ENCODE peak calls at places on chromosome 3, in five cellular contexts. A is neuronal stem cell, O is PC-3, X is IMR-90, E is neural progenitor cell. Y is an unnamed sample. For H3K4me1 and H3K36me3, the result is how much of the 10 kb centered on the place peaks cover.

GRCh38 chr3:23183731-23184130 is 19.4 kb upstream of the UBE2E2 start:
- DNase-seq in A (peak), O (peak), X (peak), E (peak), Y (peak)

GRCh38 chr3:30728143-30728542 is 121.7 kb downstream of the TGFBR2 start:
- DNase-seq in A (no peak), O (no peak), X (no peak), E (no peak), Y (no peak)

GRCh38 chr3:9715764-9716437 is 12.3 kb downstream of the CPNE9 start:
- DNase-seq in A (no peak), O (peak), X (peak), E (peak), Y (peak)

GRCh38 chr3:37237252-37237651 is 62.9 kb upstream of the LRRFIP2 start:
- DNase-seq in A (no peak), O (peak), X (peak), E (no peak), Y (no peak)

GRCh38 chr3:149080699-149081091 is 5.6 kb downstream of the HLTF start:
- DNase-seq in A (no peak), O (peak), X (peak), E (no peak), Y (peak)

GRCh38 chr3:96814581-96815567 is at the start of gene EPHA6:
- DNase-seq in A (no peak), O (no peak), X (no peak), E (peak), Y (peak)

GRCh38 chr3:155093261-155093660 is 13.1 kb downstream of the MME start:
- DNase-seq in A (no peak), O (no peak), X (no peak), E (no peak), Y (no peak)

GRCh38 chr3:78988324-78988723 is 779.5 kb downstream of the ROBO1 start:
- DNase-seq in A (no peak), O (peak), X (peak), E (no peak), Y (peak)

GRCh38 chr3:46979958-46980497 is 562 bp downstream of the NBEAL2 start:
- DNase-seq in A (no peak), O (no peak), X (no peak), E (no peak), Y (peak)

GRCh38 chr3:79767194-79767952 is 425 bp downstream of the ROBO1 start:
- DNase-seq in A (peak), O (peak), X (no peak), E (peak), Y (peak)

GRCh38 chr3:47414666-47415587 is 34.1 kb downstream of the PTPN23 start:
- DNase-seq in A (no peak), O (no peak), X (no peak), E (no peak), Y (no peak)

GRCh38 chr3:29137601-29138000 is 143.3 kb upstream of the RBMS3 start:
- DNase-seq in A (no peak), O (peak), X (no peak), E (no peak), Y (no peak)

GRCh38 chr3:61417352-61417751 is 144.0 kb upstream of the PTPRG start:
- DNase-seq in A (no peak), O (no peak), X (no peak), E (no peak), Y (peak)

GRCh38 chr3:9915252-9916141 is 1.4 kb upstream of the IL17RC start:
- DNase-seq in A (no peak), O (peak), X (peak), E (peak), Y (peak)

GRCh38 chr3:24046214-24046613 is 101.1 kb downstream of the NR1D2 start:
- DNase-seq in A (no peak), O (no peak), X (no peak), E (no peak), Y (no peak)

GRCh38 chr3:12963184-12963868 is 109.9 kb downstream of the IQSEC1 start:
- DNase-seq in A (no peak), O (no peak), X (no peak), E (no peak), Y (no peak)

GRCh38 chr3:133894334-133895207 is 1.1 kb downstream of the RAB6B start:
- DNase-seq in A (no peak), O (no peak), X (no peak), E (peak), Y (no peak)

GRCh38 chr3:174329321-174329720 is 529.8 kb upstream of the NAALADL2 start:
- DNase-seq in A (no peak), O (peak), X (peak), E (no peak), Y (peak)

GRCh38 chr3:46670000-46670890 is 23.2 kb downstream of the ALS2CL start:
- DNase-seq in A (no peak), O (no peak), X (no peak), E (no peak), Y (no peak)

GRCh38 chr3:171783626-171784025 is 26.7 kb downstream of the PLD1 start:
- DNase-seq in A (no peak), O (no peak), X (no peak), E (no peak), Y (no peak)

GRCh38 chr3:180617049-180617448 is 15.1 kb downstream of the TTC14 start:
- DNase-seq in A (no peak), O (peak), X (no peak), E (no peak), Y (no peak)

GRCh38 chr3:162130582-162130981 is 634.0 kb downstream of the OTOL1 start:
- DNase-seq in A (no peak), O (no peak), X (no peak), E (no peak), Y (no peak)

GRCh38 chr3:73827658-73828313 is 203.0 kb upstream of the PDZRN3 start:
- DNase-seq in A (no peak), O (no peak), X (peak), E (no peak), Y (no peak)

GRCh38 chr3:89278305-89278704 is 170.9 kb downstream of the EPHA3 start:
- DNase-seq in A (peak), O (no peak), X (no peak), E (peak), Y (no peak)

GRCh38 chr3:80063535-80063934 is 295.7 kb upstream of the ROBO1 start:
- DNase-seq in A (no peak), O (no peak), X (no peak), E (no peak), Y (no peak)

GRCh38 chr3:72698154-72698917 is 149.9 kb downstream of the SHQ1 start:
- DNase-seq in A (no peak), O (no peak), X (no peak), E (peak), Y (no peak)

GRCh38 chr3:197027896-197028710 is 1.5 kb downstream of the MELTF start:
- DNase-seq in A (no peak), O (no peak), X (no peak), E (no peak), Y (no peak)

GRCh38 chr3:142645236-142645793 is 49.1 kb downstream of the PLS1 start:
- DNase-seq in A (no peak), O (peak), X (peak), E (no peak), Y (peak)

GRCh38 chr3:53223541-53223966 is 32.3 kb downstream of the TKT start:
- DNase-seq in A (no peak), O (no peak), X (no peak), E (no peak), Y (no peak)

GRCh38 chr3:99966657-99967420 is 147.5 kb downstream of the FILIP1L start:
- DNase-seq in A (no peak), O (no peak), X (peak), E (no peak), Y (peak)

GRCh38 chr3:45105855-45106655 is 40.1 kb downstream of the CDCP1 start:
- DNase-seq in A (no peak), O (peak), X (peak), E (no peak), Y (peak)

GRCh38 chr3:177574232-177574856 is 377.1 kb upstream of the TBL1XR1 start:
- DNase-seq in A (peak), O (no peak), X (peak), E (peak), Y (peak)

GRCh38 chr3:153160451-153161137 is 1.4 kb upstream of the RAP2B start:
- DNase-seq in A (peak), O (peak), X (peak), E (peak), Y (peak)

GRCh38 chr3:160941885-160942494 is 163.2 kb downstream of the B3GALNT1 start:
- DNase-seq in A (peak), O (peak), X (peak), E (peak), Y (peak)

GRCh38 chr3:10437995-10438901 is 67.1 kb downstream of the ATP2B2 start:
- DNase-seq in A (no peak), O (no peak), X (peak), E (no peak), Y (peak)

GRCh38 chr3:44530957-44531356 is 24.0 kb upstream of the ZKSCAN7 start:
- DNase-seq in A (no peak), O (no peak), X (no peak), E (no peak), Y (no peak)

GRCh38 chr3:60906283-60906682 is 345.0 kb downstream of the FHIT start:
- DNase-seq in A (no peak), O (no peak), X (no peak), E (no peak), Y (no peak)

GRCh38 chr3:183188895-183189462 is 26.4 kb upstream of the LAMP3 start:
- DNase-seq in A (peak), O (peak), X (no peak), E (peak), Y (peak)

GRCh38 chr3:161372321-161373260 is 1.3 kb upstream of the SPTSSB start:
- DNase-seq in A (peak), O (peak), X (no peak), E (peak), Y (peak)

GRCh38 chr3:124246366-124246765 is 254.4 kb upstream of the ROPN1 start:
- DNase-seq in A (no peak), O (no peak), X (peak), E (no peak), Y (no peak)
- H3K4me1 ChIP-seq in A (under half), O (under half), X (under half), E (under half), Y (under half)

DNA sequence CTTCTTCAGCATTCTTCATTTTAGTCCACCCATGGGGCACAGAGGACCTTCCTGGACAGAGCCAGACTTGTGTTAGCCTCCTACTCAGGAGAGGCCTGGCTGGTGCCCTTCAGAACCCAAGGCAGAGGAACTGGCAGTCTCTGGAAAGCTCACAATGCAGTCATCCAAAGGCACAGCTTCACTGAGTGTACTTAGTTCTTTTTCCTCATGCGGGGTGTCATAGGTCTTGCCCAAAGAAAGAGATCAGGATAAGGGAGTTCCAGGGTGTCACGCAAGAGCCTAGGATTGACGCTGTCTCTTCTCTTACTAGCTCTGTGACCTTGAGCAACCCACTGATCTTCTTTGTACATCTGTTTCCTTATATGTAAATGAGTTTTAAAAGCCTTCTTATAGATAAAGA is 58.7 kb downstream of the CD200 start:
- DNase-seq in A (no peak), O (no peak), X (no peak), E (no peak), Y (no peak)
- H3K9ac ChIP-seq in A (no peak), O (no peak), X (peak), E (no peak), Y (peak)

GRCh38 chr3:119401502-119402440 is 61.6 kb downstream of the TMEM39A start:
- DNase-seq in A (no peak), O (no peak), X (no peak), E (no peak), Y (no peak)
- H3K36me3 ChIP-seq in A (under half), O (under half), X (under half), E (under half), Y (half or more)

GRCh38 chr3:59085976-59086375 is 36.2 kb upstream of the CFAP20DC start:
- DNase-seq in A (no peak), O (peak), X (no peak), E (no peak), Y (no peak)
- H3K4me1 ChIP-seq in A (under half), O (under half), X (under half), E (under half), Y (under half)

GRCh38 chr3:52044869-52045616 is 11.3 kb downstream of the DUSP7 start:
- DNase-seq in A (no peak), O (no peak), X (no peak), E (peak), Y (no peak)
- H3K9ac ChIP-seq in A (no peak), O (peak), X (no peak), E (no peak), Y (no peak)

GRCh38 chr3:150345021-150345538 is 63.0 kb upstream of the TSC22D2 start:
- DNase-seq in A (no peak), O (peak), X (no peak), E (peak), Y (no peak)

GRCh38 chr3:150346956-150347863 is 60.9 kb upstream of the TSC22D2 start:
- DNase-seq in A (no peak), O (peak), X (peak), E (no peak), Y (peak)

GRCh38 chr3:150344079-150344478 is 64.0 kb upstream of the TSC22D2 start:
- DNase-seq in A (no peak), O (no peak), X (no peak), E (no peak), Y (no peak)

GRCh38 chr3:150342951-150343468 is 65.1 kb upstream of the TSC22D2 start:
- DNase-seq in A (no peak), O (no peak), X (no peak), E (no peak), Y (no peak)

DNA sequence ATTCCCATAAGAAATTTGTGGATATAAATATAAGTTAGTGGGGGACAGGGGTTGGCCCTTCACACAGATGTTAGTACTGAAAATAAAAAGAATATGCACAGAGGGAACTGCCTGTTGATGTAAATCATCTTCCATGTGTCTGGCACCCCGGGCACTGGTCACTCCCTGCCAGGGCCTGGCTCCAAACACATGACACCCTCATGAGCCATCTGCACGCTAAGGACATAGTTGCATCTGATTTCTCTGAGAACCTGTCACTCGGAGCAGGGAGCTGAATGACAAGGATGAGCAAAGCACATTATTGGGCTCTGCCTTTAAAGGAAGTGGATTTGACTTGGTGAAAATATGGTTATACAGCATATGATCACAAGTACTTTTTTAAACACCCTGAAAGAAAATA is 66.2 kb upstream of the TSC22D2 start:
- DNase-seq in A (no peak), O (peak), X (no peak), E (no peak), Y (no peak)
- H3K36me3 ChIP-seq in A (under half), O (under half), X (under half), E (under half), Y (under half)

DNA sequence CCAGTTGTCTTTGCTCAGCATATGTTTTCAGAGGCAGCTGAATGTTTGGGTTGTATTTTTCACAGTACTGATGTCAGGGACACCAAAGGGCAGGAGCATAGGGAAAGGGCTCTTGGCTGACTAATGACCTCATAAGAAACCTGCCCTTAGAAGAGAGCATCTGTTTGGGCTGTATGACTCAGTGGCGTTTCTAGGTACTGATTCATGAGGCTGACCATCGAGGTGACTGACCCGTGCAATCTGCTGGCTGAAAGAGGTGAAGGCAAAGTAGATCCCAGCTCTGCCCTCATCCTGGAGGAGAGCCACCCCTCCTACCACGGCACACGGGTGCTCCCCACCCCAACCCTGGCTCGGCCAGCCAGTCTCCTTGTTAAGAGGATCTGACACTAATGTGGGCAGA is 8.3 kb downstream of the LMCD1 start:
- DNase-seq in A (no peak), O (peak), X (peak), E (no peak), Y (peak)
- H3K4me1 ChIP-seq in A (under half), O (under half), X (under half), E (under half), Y (under half)

DNA sequence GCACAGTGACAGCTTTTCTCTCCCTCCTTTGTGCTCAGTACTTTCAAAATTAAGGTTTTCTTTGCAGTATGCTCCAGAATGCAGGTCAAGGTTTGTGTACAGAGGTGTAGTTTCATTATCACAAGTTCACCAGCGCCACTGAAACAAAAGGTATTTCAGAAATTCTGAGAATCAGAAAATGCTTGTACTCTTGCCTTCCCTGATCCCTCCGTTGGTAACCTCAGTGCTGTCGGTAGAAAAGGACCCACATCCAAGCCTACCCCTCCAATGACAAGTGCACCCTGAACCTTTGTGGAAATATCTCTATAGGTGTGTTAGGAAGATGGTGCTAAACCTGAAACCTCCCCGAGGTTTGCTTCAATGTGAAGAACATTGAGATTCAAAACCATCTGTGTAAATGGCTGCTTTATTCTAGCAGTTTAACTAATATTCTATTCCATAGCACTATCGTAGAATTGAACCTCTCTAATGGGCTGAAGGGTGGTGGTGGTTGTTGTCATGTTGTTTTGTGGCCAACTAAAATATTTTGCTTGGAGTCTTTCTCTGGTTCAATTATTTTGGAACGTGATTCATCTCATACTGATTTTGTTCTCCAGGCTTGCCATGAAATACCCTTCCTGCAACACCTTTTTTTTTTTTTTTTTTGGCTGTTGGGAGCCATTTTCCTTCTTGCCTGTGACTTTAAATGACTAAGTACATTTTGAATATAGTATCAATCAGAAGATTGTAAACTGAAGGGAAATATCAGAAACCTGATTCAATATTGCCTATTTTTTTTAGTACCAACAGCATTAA is 20.7 kb downstream of the ZBTB38 start:
- DNase-seq in A (no peak), O (no peak), X (no peak), E (no peak), Y (peak)
- H3K9ac ChIP-seq in A (no peak), O (no peak), X (peak), E (no peak), Y (no peak)

GRCh38 chr3:187729598-187729997 is 15.7 kb downstream of the BCL6 start:
- DNase-seq in A (no peak), O (no peak), X (no peak), E (no peak), Y (no peak)
- H3K36me3 ChIP-seq in A (half or more), O (half or more), X (half or more), E (under half), Y (half or more)

GRCh38 chr3:184694694-184695093 is 17.2 kb downstream of the MAGEF1 start:
- DNase-seq in A (no peak), O (no peak), X (no peak), E (peak), Y (no peak)
- H3K4me1 ChIP-seq in A (under half), O (under half), X (under half), E (under half), Y (under half)

Y was measured in adipocyte.